ENCODE peak calls at places on chromosomes 7 and 10, in five cellular contexts. L is uterus; J is WTC11; B is activated CD8-positive, alpha-beta T cell treated with anti-CD3 and anti-CD28 coated beads for 36 hours; O is NB4. D is an unnamed sample.

GRCh38 chr7:73893342-73894101 is 32.6 kb downstream of the TMEM270 start:
- DNase-seq in L (peak; percentile 65), J (no peak), B (no peak), O (no peak), D (no peak)

GRCh38 chr10:132104471-132105301 is 38.9 kb downstream of the JAKMIP3 start:
- DNase-seq in L (no peak), J (no peak), B (no peak), O (no peak), D (no peak)

GRCh38 chr10:5737352-5737751 is 52.7 kb downstream of the TASOR2 start:
- DNase-seq in L (no peak), J (peak; percentile 48), B (no peak), O (no peak), D (no peak)

GRCh38 chr7:103632972-103633371 is 187.0 kb upstream of the SLC26A5 start:
- DNase-seq in L (no peak), J (no peak), B (no peak), O (no peak), D (no peak)

GRCh38 chr7:142797342-142797798 is 26.6 kb downstream of the PRSS2 start:
- DNase-seq in L (no peak), J (no peak), B (peak; percentile 23), O (no peak), D (peak; percentile 41)

GRCh38 chr7:24328050-24328449 is 44.1 kb downstream of the NPY start:
- DNase-seq in L (no peak), J (no peak), B (no peak), O (peak; percentile 9), D (no peak)

GRCh38 chr7:47392241-47392759 is 189.6 kb downstream of the TNS3 start:
- DNase-seq in L (peak; percentile 92), J (no peak), B (no peak), O (no peak), D (no peak)

GRCh38 chr7:128427289-128427891 is 17.6 kb upstream of the IMPDH1 start:
- DNase-seq in L (no peak), J (no peak), B (peak; percentile 50), O (peak; percentile 79), D (peak; percentile 51)

GRCh38 chr10:127524869-127525268 is 24.2 kb upstream of the NPS start:
- DNase-seq in L (no peak), J (no peak), B (no peak), O (no peak), D (no peak)

GRCh38 chr7:123528265-123528664 is 6.1 kb downstream of the IQUB start:
- DNase-seq in L (no peak), J (no peak), B (no peak), O (no peak), D (peak; percentile 6)

GRCh38 chr7:48052748-48053147 is 17.4 kb downstream of the C7orf57 start:
- DNase-seq in L (no peak), J (no peak), B (peak; percentile 58), O (no peak), D (no peak)

GRCh38 chr7:137040745-137041144 is 172.3 kb downstream of the CHRM2 start:
- DNase-seq in L (no peak), J (no peak), B (no peak), O (no peak), D (no peak)

GRCh38 chr7:151439855-151440798 is at the start of gene CRYGN:
- DNase-seq in L (peak; percentile 19), J (peak; percentile 78), B (no peak), O (no peak), D (no peak)

GRCh38 chr10:46255696-46256355 is 31.0 kb upstream of the ANTXRL start:
- DNase-seq in L (peak; percentile 51), J (peak; percentile 83), B (peak; percentile 68), O (peak; percentile 81), D (peak; percentile 47)
- TF ChIP-seq CTCF in L (no peak), J (peak; percentile 64), B (peak; percentile 83), O (peak; percentile 98), D (peak; percentile 57)

GRCh38 chr10:11095374-11095785 is 77.7 kb downstream of the CELF2 start:
- DNase-seq in L (no peak), J (peak; percentile 21), B (no peak), O (peak; percentile 2), D (no peak)
- TF ChIP-seq CTCF in L (no peak), J (no peak), B (no peak), O (no peak), D (no peak)

GRCh38 chr10:70540089-70540788 is 61.7 kb downstream of the PALD1 start:
- DNase-seq in L (no peak), J (peak; percentile 77), B (peak; percentile 48), O (peak; percentile 41), D (peak; percentile 73)
- TF ChIP-seq CTCF in L (peak; percentile 71), J (peak; percentile 72), B (peak; percentile 66), O (peak; percentile 55), D (peak; percentile 72)

GRCh38 chr7:32072397-32072796 is 2.2 kb upstream of the PDE1C start:
- DNase-seq in L (no peak), J (no peak), B (no peak), O (no peak), D (no peak)
- TF ChIP-seq CTCF in L (no peak), J (no peak), B (no peak), O (no peak), D (no peak)

DNA sequence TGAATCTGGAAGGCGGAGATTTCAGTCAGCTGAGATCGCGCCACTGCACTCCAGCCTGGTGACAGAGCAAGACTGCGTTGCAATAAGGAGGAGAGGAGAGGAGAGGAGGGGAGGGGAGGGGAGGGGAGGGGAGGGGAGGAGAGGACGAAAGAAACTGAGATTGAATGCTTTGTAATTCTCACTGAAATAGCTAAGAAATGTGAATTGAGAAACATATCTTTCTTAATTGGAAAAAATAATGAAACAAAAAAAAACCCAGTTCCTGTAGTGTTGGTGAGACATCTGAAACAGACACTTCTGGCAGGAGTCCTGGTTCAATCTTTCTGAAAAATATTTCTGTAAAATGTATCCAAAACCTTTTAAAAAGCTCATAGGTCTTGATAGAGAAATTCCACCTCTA is 26.5 kb downstream of the PPA1 start:
- DNase-seq in L (no peak), J (no peak), B (no peak), O (no peak), D (no peak)
- TF ChIP-seq CTCF in L (no peak), J (no peak), B (no peak), O (no peak), D (no peak)

DNA sequence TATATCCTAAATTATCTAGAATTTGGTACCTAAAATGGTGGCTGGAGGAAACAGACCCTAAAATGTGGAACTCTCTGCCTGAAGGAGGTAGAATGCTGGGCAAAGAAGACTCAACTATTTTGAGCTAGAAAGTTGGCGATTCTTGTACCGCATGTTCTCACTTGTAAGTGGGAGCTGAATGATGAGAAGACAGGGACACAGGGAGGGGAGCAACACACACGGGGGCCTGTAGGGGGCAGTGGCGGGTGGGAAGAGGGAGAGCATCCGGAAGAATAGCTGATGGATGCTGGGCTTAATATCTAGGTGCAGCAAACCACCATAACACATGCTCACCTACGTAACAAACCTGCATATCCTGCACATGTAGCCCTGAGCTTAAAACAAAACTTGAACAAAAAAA is 250.6 kb downstream of the CALN1 start:
- DNase-seq in L (no peak), J (peak; percentile 74), B (no peak), O (peak; percentile 19), D (no peak)
- TF ChIP-seq CTCF in L (no peak), J (peak; percentile 66), B (no peak), O (peak; percentile 45), D (no peak)

DNA sequence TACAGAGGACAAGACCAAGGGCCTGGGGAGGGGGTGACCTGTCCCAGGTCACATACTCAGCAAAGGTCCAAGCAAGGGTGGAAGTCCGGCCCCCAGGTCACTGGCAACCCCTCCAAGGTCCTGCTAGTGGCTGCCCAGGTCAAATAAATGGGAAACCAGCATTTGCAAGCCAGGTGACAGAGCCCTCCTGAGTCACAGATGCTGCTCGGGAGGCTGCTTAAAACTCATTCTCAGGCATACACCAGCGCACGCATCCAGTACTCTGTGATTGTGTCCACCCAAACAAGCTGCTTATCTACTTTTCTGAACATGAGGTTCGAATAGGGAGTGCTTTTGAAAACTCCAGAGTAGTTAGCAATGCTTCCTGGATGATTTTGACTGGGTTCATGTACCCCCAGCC is 130.6 kb downstream of the TAX1BP1 start:
- DNase-seq in L (no peak), J (no peak), B (no peak), O (no peak), D (no peak)
- TF ChIP-seq CTCF in L (no peak), J (no peak), B (no peak), O (no peak), D (no peak)

GRCh38 chr7:22860337-22860736 is 37.7 kb upstream of the TOMM7 start:
- DNase-seq in L (no peak), J (no peak), B (no peak), O (peak; percentile 50), D (no peak)

GRCh38 chr7:22861576-22861975 is 38.9 kb upstream of the TOMM7 start:
- DNase-seq in L (no peak), J (no peak), B (no peak), O (no peak), D (no peak)

GRCh38 chr7:22858640-22859561 is 36.3 kb upstream of the TOMM7 start:
- DNase-seq in L (no peak), J (no peak), B (peak; percentile 17), O (peak; percentile 81), D (no peak)

GRCh38 chr7:22859676-22860290 is 37.1 kb upstream of the TOMM7 start:
- DNase-seq in L (no peak), J (no peak), B (no peak), O (peak; percentile 52), D (no peak)

DNA sequence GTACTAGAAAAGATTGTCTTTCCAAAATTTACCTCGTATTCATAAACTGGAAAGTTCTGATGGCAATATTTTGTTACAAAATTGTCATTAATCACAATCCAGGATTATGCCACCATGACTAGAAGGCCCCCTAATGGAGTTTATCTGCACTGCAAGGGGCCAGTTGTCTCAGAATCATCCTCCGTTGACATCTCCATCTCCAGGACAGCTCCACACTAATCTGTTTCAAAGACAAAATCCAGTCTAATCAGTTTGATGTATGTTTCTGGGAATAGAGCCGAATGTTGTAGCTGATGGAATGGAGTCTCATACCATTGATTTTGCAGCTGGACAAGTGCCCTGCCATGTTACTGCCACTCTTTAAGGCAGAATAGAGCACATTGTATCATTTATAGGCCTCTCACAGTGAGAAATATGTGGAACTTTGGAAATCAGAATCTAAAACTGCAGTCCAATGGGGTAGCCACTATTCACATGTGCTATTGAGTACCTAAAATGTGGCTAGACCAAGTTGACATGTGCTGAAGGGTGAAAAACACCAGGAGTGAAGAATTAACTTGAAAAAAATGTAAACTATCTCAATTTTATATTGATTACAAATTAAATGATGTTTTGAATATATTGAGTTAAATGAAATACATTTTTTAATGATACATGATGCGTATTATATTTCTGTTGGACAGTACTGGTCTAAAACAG is 38.3 kb upstream of the TOMM7 start:
- DNase-seq in L (no peak), J (peak; percentile 32), B (peak; percentile 48), O (peak; percentile 68), D (no peak)
- TF ChIP-seq CTCF in L (no peak), J (peak; percentile 60), B (peak; percentile 77), O (peak; percentile 84), D (peak; percentile 21)

DNA sequence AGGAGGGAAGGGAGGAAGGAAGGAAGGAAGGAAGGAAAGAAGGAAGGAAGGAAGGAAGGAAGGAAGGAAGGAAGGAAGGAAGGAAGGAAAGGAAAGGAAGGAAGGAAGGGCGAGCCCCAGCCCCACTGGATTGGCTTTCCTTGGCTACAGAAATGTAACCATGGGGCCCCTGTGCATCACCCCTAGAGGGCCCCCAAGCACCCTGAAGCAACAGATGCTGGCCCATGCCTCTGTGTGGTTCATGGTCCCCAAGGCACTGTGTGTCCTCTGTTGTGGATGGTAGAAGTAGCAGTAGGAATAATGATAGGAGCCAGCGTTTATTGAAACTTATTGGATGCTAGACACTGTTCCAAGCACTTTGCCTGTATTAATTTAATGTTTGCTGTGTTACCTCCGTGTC is 116.6 kb upstream of the MACROH2A2 start:
- DNase-seq in L (no peak), J (peak; percentile 41), B (peak; percentile 32), O (peak; percentile 55), D (peak; percentile 51)
- TF ChIP-seq CTCF in L (no peak), J (no peak), B (no peak), O (peak; percentile 68), D (peak; percentile 41)

GRCh38 chr10:87622290-87623004 is 37.2 kb upstream of the PAPSS2 start:
- DNase-seq in L (no peak), J (peak; percentile 38), B (no peak), O (no peak), D (peak; percentile 8)
- TF ChIP-seq CTCF in L (no peak), J (no peak), B (no peak), O (no peak), D (no peak)